ENCODE peak calls at places on chromosomes 13 and 19, in seven cellular contexts. U is heart left ventricle, Q is GM12878, V is RCC 7860, L is H9, M is T-cell, X is amygdala. A is an unnamed sample.

GRCh38 chr19:18697680-18698079 is 14.2 kb downstream of the CRTC1 start:
- DNase-seq in U (peak), Q (no peak), V (no peak), L (no peak), M (no peak), X (no peak), A (peak)

GRCh38 chr13:23626730-23627129 is 56.5 kb downstream of the TNFRSF19 start:
- DNase-seq in U (no peak), Q (no peak), V (no peak), L (no peak), M (no peak), X (no peak), A (no peak)

GRCh38 chr19:11347546-11347945 is 1.2 kb downstream of the CCDC159 start:
- DNase-seq in U (no peak), Q (no peak), V (no peak), L (no peak), M (no peak), X (no peak), A (no peak)

GRCh38 chr19:19719798-19720197 is 13.1 kb downstream of the ZNF14 start:
- DNase-seq in U (no peak), Q (no peak), V (no peak), L (no peak), M (no peak), X (no peak), A (no peak)

GRCh38 chr19:51016798-51017683 is 2.5 kb downstream of the KLK10 start:
- DNase-seq in U (peak), Q (no peak), V (no peak), L (peak), M (no peak), X (peak), A (peak)

GRCh38 chr13:71879129-71879535 is 12.1 kb upstream of the DACH1 start:
- DNase-seq in U (no peak), Q (no peak), V (no peak), L (peak), M (no peak), X (no peak), A (peak)

GRCh38 chr13:58369941-58370340 is 738.4 kb downstream of the PCDH17 start:
- DNase-seq in U (no peak), Q (no peak), V (no peak), L (no peak), M (no peak), X (no peak), A (no peak)

GRCh38 chr19:37594982-37595382 is 306 bp downstream of the ZNF540 start:
- DNase-seq in U (peak), Q (peak), V (no peak), L (no peak), M (peak), X (peak), A (no peak)

GRCh38 chr13:65921933-65922332 is 1308.2 kb downstream of the PCDH9 start:
- DNase-seq in U (no peak), Q (no peak), V (no peak), L (no peak), M (no peak), X (no peak), A (no peak)

GRCh38 chr13:110480161-110480560 is 81.4 kb downstream of the RAB20 start:
- DNase-seq in U (no peak), Q (no peak), V (no peak), L (no peak), M (no peak), X (no peak), A (no peak)

GRCh38 chr13:110323172-110323851 is 16.2 kb downstream of the COL4A2 start:
- DNase-seq in U (no peak), Q (no peak), V (peak), L (peak), M (no peak), X (no peak), A (no peak)

GRCh38 chr19:16530540-16531379 is 11.5 kb downstream of the CHERP start:
- DNase-seq in U (no peak), Q (no peak), V (no peak), L (no peak), M (no peak), X (no peak), A (no peak)

GRCh38 chr13:99916366-99917103 is 55.0 kb downstream of the ZIC5 start:
- DNase-seq in U (no peak), Q (peak), V (peak), L (no peak), M (no peak), X (no peak), A (peak)

GRCh38 chr13:25179011-25179410 is 6.9 kb upstream of the AMER2 start:
- DNase-seq in U (no peak), Q (no peak), V (no peak), L (no peak), M (no peak), X (no peak), A (no peak)

GRCh38 chr13:45482571-45483173 is 17.9 kb downstream of the COG3 start:
- DNase-seq in U (no peak), Q (no peak), V (peak), L (no peak), M (no peak), X (no peak), A (no peak)

GRCh38 chr13:20175907-20176652 is 15.2 kb upstream of the GJA3 start:
- DNase-seq in U (no peak), Q (no peak), V (no peak), L (no peak), M (no peak), X (no peak), A (no peak)

GRCh38 chr13:31982540-31982939 is 49.0 kb upstream of the FRY start:
- DNase-seq in U (peak), Q (no peak), V (peak), L (no peak), M (no peak), X (no peak), A (peak)

GRCh38 chr19:45681391-45682015 is 10.2 kb downstream of the SNRPD2 start:
- DNase-seq in U (peak), Q (no peak), V (peak), L (peak), M (peak), X (peak), A (peak)

GRCh38 chr13:99984463-99985242 is 3.1 kb downstream of the ZIC2 start:
- DNase-seq in U (no peak), Q (no peak), V (no peak), L (peak), M (no peak), X (no peak), A (no peak)

GRCh38 chr13:20125129-20125782 is 35.6 kb downstream of the GJA3 start:
- DNase-seq in U (no peak), Q (no peak), V (no peak), L (peak), M (no peak), X (no peak), A (no peak)

GRCh38 chr19:44820648-44821609 is 12.0 kb downstream of the BCAM start:
- DNase-seq in U (peak), Q (no peak), V (no peak), L (no peak), M (no peak), X (no peak), A (no peak)

GRCh38 chr13:113857531-113858195 is 6.2 kb downstream of the GAS6 start:
- DNase-seq in U (no peak), Q (no peak), V (no peak), L (peak), M (no peak), X (no peak), A (no peak)

GRCh38 chr19:44741258-44741731 is 7.2 kb upstream of the BCL3 start:
- DNase-seq in U (no peak), Q (no peak), V (no peak), L (no peak), M (no peak), X (no peak), A (no peak)

GRCh38 chr19:12647490-12648071 is 19.0 kb downstream of the MAN2B1 start:
- DNase-seq in U (peak), Q (no peak), V (no peak), L (peak), M (peak), X (no peak), A (no peak)

GRCh38 chr19:50668416-50669318 is 19.4 kb downstream of the C19orf81 start:
- DNase-seq in U (no peak), Q (no peak), V (no peak), L (no peak), M (no peak), X (no peak), A (no peak)

GRCh38 chr13:40494513-40494912 is 171.9 kb downstream of the FOXO1 start:
- DNase-seq in U (no peak), Q (no peak), V (no peak), L (no peak), M (no peak), X (no peak), A (no peak)

GRCh38 chr19:43310221-43310620 is 40.9 kb upstream of the PSG9 start:
- DNase-seq in U (no peak), Q (no peak), V (no peak), L (no peak), M (no peak), X (no peak), A (no peak)

GRCh38 chr13:46908511-46908910 is 11.7 kb upstream of the HTR2A start:
- DNase-seq in U (no peak), Q (no peak), V (no peak), L (no peak), M (no peak), X (no peak), A (no peak)

GRCh38 chr13:101144808-101145419 is 271.4 kb downstream of the NALCN start:
- DNase-seq in U (no peak), Q (peak), V (peak), L (no peak), M (no peak), X (no peak), A (peak)

GRCh38 chr19:2549701-2550191 is 73.8 kb downstream of the GADD45B start:
- DNase-seq in U (peak), Q (no peak), V (peak), L (no peak), M (no peak), X (peak), A (no peak)

A was measured in NCI-H510A treated with DMSO at 0.1 percent for 48 hours.